ENCODE peak calls at places on chromosome 13, in five cellular contexts. L, F, I, U and A are unnamed samples.

GRCh38 chr13:30576528-30576927 is 41.2 kb upstream of the USPL1 start:
- DNase-seq in I (peak; percentile 72), F (peak; percentile 41), L (peak; percentile 32), U (no peak), A (no peak)

GRCh38 chr13:95552539-95553270 is at the start of gene CLDN10:
- DNase-seq in I (no peak), L (no peak), U (peak; percentile 75), F (no peak), A (peak; percentile 78)

GRCh38 chr13:105159794-105160193 is 1375.7 kb downstream of the EFNB2 start:
- DNase-seq in I (no peak), U (no peak), L (no peak), F (no peak), A (no peak)

GRCh38 chr13:74487091-74487722 is 353.0 kb upstream of the KLF12 start:
- DNase-seq in I (no peak), U (no peak), F (peak; percentile 3), L (no peak), A (no peak)

GRCh38 chr13:66001136-66001535 is 1229.0 kb downstream of the PCDH9 start:
- DNase-seq in F (no peak), I (no peak), L (no peak), U (no peak), A (no peak)

GRCh38 chr13:113650275-113650674 is 7.7 kb downstream of the ATP4B start:
- DNase-seq in F (no peak), I (no peak), L (no peak), U (peak; percentile 80), A (no peak)

GRCh38 chr13:76638160-76638559 is 248.0 kb downstream of the KCTD12 start:
- DNase-seq in F (no peak), L (peak; percentile 33), U (no peak), I (no peak), A (no peak)

GRCh38 chr13:87078947-87079795 is 592.0 kb upstream of the SLITRK5 start:
- DNase-seq in F (no peak), I (no peak), U (peak; percentile 63), L (no peak), A (no peak)

GRCh38 chr13:113932060-113932459 is 41.8 kb downstream of the C13orf46 start:
- DNase-seq in F (no peak), U (no peak), L (no peak), I (no peak), A (no peak)

GRCh38 chr13:36764536-36764935 is 54.5 kb upstream of the RFXAP start:
- DNase-seq in F (no peak), L (no peak), U (no peak), I (no peak), A (no peak)

GRCh38 chr13:71618154-71618553 is 248.8 kb downstream of the DACH1 start:
- DNase-seq in F (peak; percentile 39), I (peak; percentile 63), U (no peak), L (peak; percentile 11), A (no peak)

GRCh38 chr13:46469064-46469463 is 82.0 kb upstream of the RUBCNL start:
- DNase-seq in U (no peak), L (peak; percentile 71), F (no peak), I (peak; percentile 20), A (no peak)

GRCh38 chr13:52461265-52461664 is 6.0 kb downstream of the CKAP2 start:
- DNase-seq in I (no peak), L (no peak), U (no peak), F (no peak), A (no peak)

GRCh38 chr13:95474992-95475391 is 77.5 kb upstream of the CLDN10 start:
- DNase-seq in L (no peak), I (no peak), F (no peak), U (no peak), A (peak; percentile 22)

GRCh38 chr13:31538067-31539042 is 201.0 kb upstream of the RXFP2 start:
- DNase-seq in U (no peak), I (peak; percentile 65), F (peak; percentile 42), L (peak; percentile 76), A (peak; percentile 20)

GRCh38 chr13:26042781-26043180 is 9.0 kb downstream of the SHISA2 start:
- DNase-seq in I (no peak), U (no peak), F (no peak), L (no peak), A (no peak)

GRCh38 chr13:50617134-50617721 is 226.3 kb downstream of the DLEU7 start:
- DNase-seq in L (peak; percentile 93), F (peak; percentile 83), I (peak; percentile 38), U (no peak), A (no peak)

GRCh38 chr13:50613356-50613831 is 230.1 kb downstream of the DLEU7 start:
- DNase-seq in F (peak; percentile 34), U (no peak), L (peak; percentile 24), I (no peak), A (no peak)

GRCh38 chr13:50615234-50615633 is 228.3 kb downstream of the DLEU7 start:
- DNase-seq in I (no peak), F (no peak), U (no peak), L (no peak), A (no peak)

GRCh38 chr13:50618206-50618605 is 225.3 kb downstream of the DLEU7 start:
- DNase-seq in F (no peak), U (no peak), I (no peak), L (no peak), A (no peak)

GRCh38 chr13:50616101-50616500 is 227.4 kb downstream of the DLEU7 start:
- DNase-seq in U (no peak), I (peak; percentile 68), F (peak; percentile 55), L (peak; percentile 89), A (no peak)
- TF ChIP-seq CTCF in U (no peak), I (no peak), F (no peak), L (no peak), A (no peak)

DNA sequence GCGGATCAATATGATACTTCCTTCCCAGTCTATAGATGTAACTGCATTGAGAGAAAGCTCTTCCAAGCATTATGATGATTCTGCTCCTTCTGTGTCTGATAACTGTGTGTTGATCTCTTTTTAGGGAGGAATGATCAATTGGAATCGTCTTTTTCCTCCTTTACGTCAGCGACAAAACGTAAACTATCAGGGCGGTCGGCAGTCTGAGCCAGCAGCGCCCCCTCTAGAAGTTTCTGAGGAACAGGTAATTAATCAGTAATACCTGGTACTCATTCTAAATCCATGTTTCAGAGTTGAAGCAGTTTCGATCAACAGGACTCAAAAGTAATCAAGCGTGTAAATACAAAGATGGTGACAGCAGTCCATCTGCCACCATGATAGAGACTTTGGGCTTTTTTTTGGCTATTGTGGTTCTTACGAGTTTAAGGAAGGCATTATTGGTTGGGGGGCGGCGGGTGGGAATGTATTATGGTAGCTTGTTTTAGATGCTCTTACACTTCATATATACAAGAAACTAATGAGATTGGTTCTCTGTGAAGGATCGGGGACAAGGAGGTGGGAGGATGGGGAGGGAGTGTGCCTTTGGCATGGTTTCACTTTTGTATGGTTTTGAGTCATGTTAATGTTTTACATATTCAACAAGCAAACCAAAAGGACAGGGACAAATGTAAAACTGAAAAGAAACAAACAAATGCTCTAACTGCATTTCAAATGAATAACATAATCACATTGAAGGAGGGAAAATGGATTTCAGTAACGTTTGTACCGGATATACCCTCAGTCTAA is 60.7 kb upstream of the GPR183 start:
- DNase-seq in F (no peak), L (no peak), I (no peak), U (no peak), A (no peak)
- TF ChIP-seq CTCF in F (no peak), L (no peak), I (no peak), U (no peak), A (no peak)

GRCh38 chr13:101916108-101916757 is 463.8 kb downstream of the ITGBL1 start:
- DNase-seq in F (peak; percentile 32), I (peak; percentile 56), L (peak; percentile 63), U (peak; percentile 64), A (peak; percentile 70)
- TF ChIP-seq CTCF in F (peak; percentile 57), I (peak; percentile 64), L (no peak), U (no peak), A (no peak)

GRCh38 chr13:49342404-49342803 is 94.7 kb downstream of the CDADC1 start:
- DNase-seq in I (no peak), L (no peak), U (no peak), F (no peak), A (no peak)

GRCh38 chr13:49340161-49340560 is 92.4 kb downstream of the CDADC1 start:
- DNase-seq in L (no peak), F (no peak), U (no peak), I (no peak), A (no peak)

GRCh38 chr13:49341517-49341916 is 93.8 kb downstream of the CDADC1 start:
- DNase-seq in I (no peak), F (no peak), U (no peak), L (no peak), A (no peak)

GRCh38 chr13:49343255-49343654 is 95.5 kb downstream of the CDADC1 start:
- DNase-seq in L (no peak), U (no peak), F (no peak), I (no peak), A (no peak)

GRCh38 chr13:49341941-49342340 is 94.2 kb downstream of the CDADC1 start:
- DNase-seq in F (no peak), I (no peak), U (no peak), L (no peak), A (no peak)
- TF ChIP-seq CTCF in F (no peak), I (no peak), U (no peak), L (no peak), A (no peak)

GRCh38 chr13:110412132-110412912 is 105.2 kb downstream of the COL4A2 start:
- DNase-seq in U (no peak), I (peak; percentile 100), F (peak; percentile 99), L (peak; percentile 99), A (peak; percentile 84)
- TF ChIP-seq CTCF in U (peak; percentile 87), I (peak; percentile 95), F (peak; percentile 93), L (peak; percentile 93), A (peak; percentile 81)

GRCh38 chr13:33313504-33313903 is 27.9 kb upstream of the STARD13 start:
- DNase-seq in F (no peak), I (no peak), U (no peak), L (no peak), A (no peak)

GRCh38 chr13:33310245-33311038 is 24.9 kb upstream of the STARD13 start:
- DNase-seq in F (no peak), U (no peak), L (no peak), I (no peak), A (no peak)

GRCh38 chr13:33307820-33308219 is 22.3 kb upstream of the STARD13 start:
- DNase-seq in U (no peak), I (no peak), L (no peak), F (peak; percentile 65), A (no peak)

GRCh38 chr13:33311040-33311439 is 25.5 kb upstream of the STARD13 start:
- DNase-seq in I (no peak), U (no peak), L (no peak), F (no peak), A (no peak)

DNA sequence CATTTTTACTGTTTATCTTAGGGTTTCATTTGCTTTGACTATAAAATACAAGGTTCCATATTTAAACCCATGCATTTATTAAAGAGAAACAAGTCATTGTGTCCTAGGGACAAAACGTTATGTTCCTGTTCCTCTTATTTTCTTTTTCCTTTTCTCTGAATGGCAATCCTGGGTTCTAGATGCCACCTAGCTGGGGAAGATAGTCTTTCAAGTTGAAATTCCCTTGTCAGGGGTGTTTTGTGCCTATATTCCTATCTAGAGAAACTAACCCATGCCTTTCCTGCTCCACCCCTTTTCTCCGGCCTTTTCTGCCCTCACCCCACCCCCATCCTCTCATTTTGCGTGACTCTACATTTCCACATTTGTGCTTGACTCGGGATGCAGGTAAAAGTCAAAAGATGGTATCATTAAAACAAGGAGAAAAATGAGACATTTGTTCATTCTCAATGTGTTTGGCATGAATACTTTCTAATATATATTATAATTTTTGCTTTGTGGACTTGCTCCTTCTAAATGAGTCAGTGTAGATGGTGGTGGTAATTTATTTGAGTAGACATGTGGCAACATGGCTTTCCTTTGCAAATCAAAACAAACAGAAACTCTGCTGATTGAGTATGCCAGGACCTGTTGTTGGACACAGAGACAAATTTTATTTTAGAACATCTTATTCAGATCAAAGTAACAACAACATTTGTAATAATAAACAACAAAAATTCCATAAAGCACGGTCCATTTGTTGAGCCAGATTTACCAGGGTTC is 26.8 kb upstream of the STARD13 start:
- DNase-seq in L (peak; percentile 69), U (no peak), F (peak; percentile 60), I (peak; percentile 71), A (no peak)
- TF ChIP-seq CTCF in L (peak; percentile 24), U (peak; percentile 11), F (peak; percentile 31), I (peak; percentile 61), A (no peak)